ENCODE peak calls at places on chromosomes 11 and 22, in six cellular contexts. A, S, H, U, E and N are unnamed samples.

GRCh38 chr22:24424001-24424900 is 3.1 kb upstream of the ADORA2A start:
- DNase-seq in S (no peak), A (peak; percentile 43), H (peak; percentile 35), E (no peak), U (no peak), N (no peak)

GRCh38 chr22:27381960-27382742 is 419.4 kb downstream of the MN1 start:
- DNase-seq in A (no peak), U (no peak), E (no peak), H (no peak), S (no peak), N (no peak)

GRCh38 chr11:24386551-24387404 is 110.1 kb upstream of the LUZP2 start:
- DNase-seq in A (no peak), U (no peak), H (no peak), E (no peak), S (peak; percentile 6), N (peak; percentile 6)

GRCh38 chr11:123841189-123841588 is 35.0 kb upstream of the OR6M1 start:
- DNase-seq in A (no peak), S (no peak), U (no peak), H (no peak), E (no peak), N (no peak)

GRCh38 chr11:68584097-68584496 is 100.2 kb upstream of the GAL start:
- DNase-seq in H (peak; percentile 47), E (peak; percentile 45), U (peak; percentile 28), A (peak; percentile 33), S (peak; percentile 16), N (no peak)

GRCh38 chr11:82546556-82547162 is 187.0 kb downstream of the FAM181B start:
- DNase-seq in A (no peak), S (no peak), H (no peak), E (no peak), U (no peak), N (no peak)

GRCh38 chr11:124934862-124935547 is 842 bp downstream of the HEPACAM start:
- DNase-seq in S (peak; percentile 90), A (no peak), E (no peak), H (no peak), U (no peak), N (no peak)

GRCh38 chr11:69699213-69699612 is 4.6 kb downstream of the FGF19 start:
- DNase-seq in S (peak; percentile 78), A (no peak), E (no peak), U (no peak), H (peak; percentile 32), N (peak; percentile 63)

GRCh38 chr11:22522225-22522624 is 103.4 kb downstream of the FANCF start:
- DNase-seq in E (no peak), U (no peak), H (no peak), S (no peak), A (no peak), N (no peak)

GRCh38 chr11:14892036-14892556 is at the start of gene CYP2R1:
- DNase-seq in S (peak; percentile 99), A (peak; percentile 85), H (peak; percentile 94), U (peak; percentile 77), E (peak; percentile 93), N (peak; percentile 98)

GRCh38 chr11:115963170-115963569 is 459.0 kb upstream of the CADM1 start:
- DNase-seq in S (no peak), U (no peak), A (no peak), H (no peak), E (no peak), N (no peak)

GRCh38 chr11:2747236-2748015 is 47.6 kb upstream of the KCNQ1OT1 start:
- DNase-seq in A (no peak), U (no peak), H (no peak), S (no peak), E (no peak), N (no peak)

GRCh38 chr11:71908218-71908617 is 20.2 kb downstream of the XNDC1N start:
- DNase-seq in E (no peak), H (no peak), S (no peak), U (no peak), A (no peak), N (no peak)

GRCh38 chr11:66547662-66548009 is 933 bp downstream of the ACTN3 start:
- DNase-seq in E (no peak), A (no peak), H (no peak), U (no peak), S (no peak), N (no peak)

GRCh38 chr11:1749020-1749758 is 1.2 kb downstream of the IFITM10 start:
- DNase-seq in U (no peak), S (peak; percentile 71), H (peak; percentile 32), A (no peak), E (peak; percentile 43), N (no peak)

GRCh38 chr11:117179048-117179999 is 781 bp downstream of the SIDT2 start:
- DNase-seq in H (peak; percentile 53), U (no peak), S (peak; percentile 52), E (peak; percentile 57), A (no peak), N (peak; percentile 8)

GRCh38 chr22:21856197-21856596 is 11.2 kb downstream of the MAPK1 start:
- DNase-seq in E (no peak), U (no peak), S (no peak), H (no peak), A (no peak), N (no peak)

GRCh38 chr22:42202669-42203068 is 67.8 kb downstream of the TCF20 start:
- DNase-seq in U (peak; percentile 26), S (peak; percentile 38), H (no peak), E (no peak), A (peak; percentile 49), N (no peak)

GRCh38 chr11:46252373-46252914 is 25.0 kb upstream of the CREB3L1 start:
- DNase-seq in S (no peak), U (no peak), H (no peak), A (no peak), E (no peak), N (peak; percentile 88)

GRCh38 chr11:125468852-125469251 is 27.2 kb downstream of the FEZ1 start:
- DNase-seq in H (no peak), A (no peak), S (peak; percentile 46), E (no peak), U (no peak), N (no peak)

GRCh38 chr11:115247404-115247803 is 256.8 kb downstream of the CADM1 start:
- DNase-seq in U (no peak), S (no peak), H (no peak), E (no peak), A (no peak), N (no peak)